ENCODE peak calls at places on chromosomes 12 and 14, in five cellular contexts. N is Right ventricle myocardium superior; E is activated naive CD4-positive, alpha-beta T cell; X is HEK293T; Z is T-helper 2 cell. K is an unnamed sample.

GRCh38 chr12:51430196-51430895 is 5.7 kb downstream of the SLC4A8 start:
- DNase-seq in Z (no peak), X (no peak), N (no peak), E (no peak), K (no peak)

GRCh38 chr14:94769413-94770250 is at the start of gene GSC:
- DNase-seq in E (no peak), Z (no peak), X (peak), N (peak), K (peak)

GRCh38 chr12:30926243-30927209 is at the start of gene TSPAN11:
- DNase-seq in X (peak), N (peak), Z (no peak), E (no peak), K (peak)

GRCh38 chr14:91368681-91369416 is 48.8 kb downstream of the CCDC88C start:
- DNase-seq in E (no peak), Z (no peak), X (no peak), N (no peak), K (no peak)

GRCh38 chr12:91432079-91432478 is 249.5 kb upstream of the DCN start:
- DNase-seq in N (no peak), X (no peak), E (no peak), Z (no peak), K (peak)

GRCh38 chr14:103653802-103654201 is 24.8 kb downstream of the KLC1 start:
- DNase-seq in N (no peak), X (no peak), E (no peak), Z (no peak), K (no peak)

GRCh38 chr14:70641548-70642312 is at the start of gene TTC9:
- DNase-seq in E (peak), Z (peak), N (no peak), X (peak), K (peak)

GRCh38 chr12:86948851-86949250 is 692.7 kb upstream of the MGAT4C start:
- DNase-seq in E (no peak), N (no peak), Z (no peak), X (no peak), K (no peak)

K was measured in dermis blood vessel endothelial cell.